ENCODE peak calls at places on chromosome 11, in nine cellular contexts. A, D, J, H, F, X, P, G and N are unnamed samples.

GRCh38 chr11:104060004-104060403 is 23.6 kb downstream of the DDI1 start:
- DNase-seq in J (no peak), A (peak; percentile 3), P (no peak), H (no peak), G (peak; percentile 10), D (no peak), X (no peak), F (no peak), N (no peak)

GRCh38 chr11:78429667-78430066 is 12.0 kb upstream of the GAB2 start:
- DNase-seq in J (no peak), F (no peak), D (peak; percentile 51), A (no peak), G (no peak), X (no peak), P (no peak), H (no peak), N (no peak)

GRCh38 chr11:103587951-103588788 is 448.3 kb upstream of the DDI1 start:
- DNase-seq in H (no peak), G (no peak), J (no peak), A (peak; percentile 12), P (no peak), F (no peak), X (no peak), D (no peak), N (no peak)

GRCh38 chr11:1039481-1040427 is 3.2 kb upstream of the MUC6 start:
- DNase-seq in G (no peak), A (no peak), P (peak; percentile 76), J (no peak), H (no peak), X (no peak), F (peak; percentile 26), D (no peak), N (no peak)

GRCh38 chr11:75836422-75836821 is 21.4 kb downstream of the UVRAG start:
- DNase-seq in G (no peak), A (no peak), X (no peak), D (no peak), J (no peak), H (no peak), F (no peak), P (no peak), N (no peak)

GRCh38 chr11:15893080-15893492 is 463.3 kb downstream of the SOX6 start:
- DNase-seq in J (peak; percentile 56), A (peak; percentile 41), F (no peak), D (no peak), G (peak; percentile 89), X (no peak), H (no peak), P (no peak), N (no peak)

GRCh38 chr11:13337986-13338436 is 60.4 kb downstream of the BMAL1 start:
- DNase-seq in D (peak; percentile 61), J (peak; percentile 66), A (no peak), G (peak; percentile 78), F (no peak), P (no peak), X (no peak), H (no peak), N (peak; percentile 34)

GRCh38 chr11:131888230-131888826 is 517.9 kb downstream of the NTM start:
- DNase-seq in X (no peak), H (no peak), J (peak; percentile 94), A (no peak), F (no peak), P (no peak), D (no peak), G (peak; percentile 96), N (no peak)

GRCh38 chr11:36333468-36333867 is 37.4 kb downstream of the PRR5L start:
- DNase-seq in F (no peak), D (no peak), G (peak; percentile 33), X (no peak), P (no peak), A (no peak), H (no peak), J (peak; percentile 31), N (no peak)

GRCh38 chr11:103661991-103662390 is 374.4 kb upstream of the DDI1 start:
- DNase-seq in J (no peak), F (no peak), P (no peak), D (no peak), G (no peak), H (no peak), A (no peak), X (no peak), N (no peak)

GRCh38 chr11:87359401-87359800 is 321.7 kb downstream of the TMEM135 start:
- DNase-seq in H (no peak), D (no peak), A (no peak), X (no peak), P (no peak), J (no peak), G (no peak), F (no peak), N (no peak)

GRCh38 chr11:92920295-92920694 is 49.2 kb upstream of the MTNR1B start:
- DNase-seq in F (no peak), A (no peak), D (no peak), X (no peak), H (no peak), G (no peak), P (no peak), J (no peak), N (no peak)

GRCh38 chr11:89498845-89499448 is 7.8 kb upstream of the NOX4 start:
- DNase-seq in F (no peak), D (peak; percentile 0), J (no peak), X (no peak), A (no peak), P (no peak), H (no peak), G (no peak), N (no peak)

GRCh38 chr11:7688238-7688826 is 15.0 kb upstream of the CYB5R2 start:
- DNase-seq in D (peak; percentile 38), A (peak; percentile 66), H (no peak), F (peak; percentile 55), J (no peak), P (no peak), G (peak; percentile 31), X (no peak), N (peak; percentile 44)

GRCh38 chr11:128488471-128488870 is 98.9 kb downstream of the ETS1 start:
- DNase-seq in A (no peak), J (peak; percentile 76), P (no peak), G (peak; percentile 98), X (no peak), H (no peak), F (no peak), D (peak; percentile 36), N (no peak)
- H3K27ac ChIP-seq in A (no peak overlapping the region), J (peak overlapping the region; percentile 53), P (no peak overlapping the region), G (peak overlapping the region; percentile 83), X (peak overlapping the region; percentile 17), H (peak overlapping the region; percentile 86), F (peak overlapping the region; percentile 58), D (peak overlapping the region; percentile 97), N (no peak overlapping the region)

GRCh38 chr11:129458756-129459535 is 83.3 kb downstream of the BARX2 start:
- DNase-seq in P (no peak), G (no peak), J (no peak), H (no peak), A (peak; percentile 54), X (no peak), D (no peak), F (no peak), N (no peak)
- H3K27ac ChIP-seq in P (no peak overlapping the region), G (no peak overlapping the region), J (no peak overlapping the region), H (no peak overlapping the region), A (peak overlapping the region; percentile 8), X (no peak overlapping the region), D (no peak overlapping the region), F (no peak overlapping the region), N (no peak overlapping the region)

GRCh38 chr11:35118906-35119305 is 20.1 kb upstream of the CD44 start:
- DNase-seq in F (no peak), A (no peak), G (no peak), H (no peak), D (no peak), J (no peak), X (no peak), P (no peak), N (no peak)
- H3K27ac ChIP-seq in F (no peak overlapping the region), A (no peak overlapping the region), G (no peak overlapping the region), H (no peak overlapping the region), D (no peak overlapping the region), J (no peak overlapping the region), X (no peak overlapping the region), P (no peak overlapping the region), N (no peak overlapping the region)

GRCh38 chr11:125431009-125431408 is 65.1 kb downstream of the FEZ1 start:
- DNase-seq in P (no peak), F (no peak), A (no peak), H (no peak), G (no peak), X (no peak), J (no peak), D (no peak), N (no peak)

GRCh38 chr11:125429174-125429707 is 66.8 kb downstream of the FEZ1 start:
- DNase-seq in X (peak; percentile 64), P (peak; percentile 59), F (peak; percentile 77), A (peak; percentile 82), D (peak; percentile 53), G (peak; percentile 55), H (peak; percentile 58), J (peak; percentile 48), N (peak; percentile 51)

GRCh38 chr11:125426818-125427528 is 69.1 kb downstream of the FEZ1 start:
- DNase-seq in P (no peak), A (no peak), H (no peak), X (no peak), G (no peak), F (no peak), J (no peak), D (no peak), N (no peak)

GRCh38 chr11:125429807-125430678 is 66.0 kb downstream of the FEZ1 start:
- DNase-seq in J (no peak), F (no peak), P (no peak), A (no peak), G (no peak), X (no peak), D (no peak), H (no peak), N (no peak)

DNA sequence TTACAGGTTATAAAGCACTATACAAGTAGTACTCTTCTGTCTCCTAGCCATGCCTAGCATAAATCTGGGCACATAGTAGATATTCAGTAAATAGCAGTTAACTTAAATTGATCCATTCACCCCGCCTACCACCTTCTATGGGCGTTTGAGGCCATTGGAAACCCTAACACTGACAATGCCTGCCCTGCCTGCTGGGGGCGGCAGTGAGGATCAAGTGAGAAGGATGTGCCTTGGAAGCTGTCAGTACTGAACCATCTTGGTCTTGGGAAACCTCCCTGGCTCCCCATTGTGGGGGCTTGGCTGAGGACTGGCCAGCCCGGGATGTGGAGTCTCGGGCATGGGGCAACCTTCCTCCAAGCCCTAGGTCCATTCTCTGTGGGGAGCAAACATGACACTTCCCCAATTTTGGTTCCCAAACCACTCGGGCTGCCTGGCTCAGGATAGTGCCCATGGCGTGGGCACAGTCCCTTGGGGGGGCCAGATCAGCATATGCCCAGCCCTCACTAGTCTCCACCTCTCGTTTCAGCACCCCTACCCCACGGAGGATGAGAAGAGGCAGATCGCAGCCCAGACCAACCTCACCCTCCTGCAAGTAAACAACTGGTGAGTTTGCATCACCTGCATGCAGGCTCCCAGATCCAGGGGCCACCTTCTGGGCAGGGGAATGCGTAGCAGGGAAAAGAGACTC is 67.4 kb downstream of the FEZ1 start:
- DNase-seq in A (no peak), F (no peak), G (no peak), J (no peak), H (no peak), D (no peak), P (no peak), X (no peak), N (no peak)
- H3K27ac ChIP-seq in A (no peak overlapping the region), F (no peak overlapping the region), G (no peak overlapping the region), J (no peak overlapping the region), H (no peak overlapping the region), D (no peak overlapping the region), P (no peak overlapping the region), X (no peak overlapping the region), N (no peak overlapping the region)

GRCh38 chr11:47995318-47995717 is 15.0 kb downstream of the PTPRJ start:
- DNase-seq in D (no peak), A (peak; percentile 43), J (no peak), F (no peak), P (no peak), H (no peak), G (no peak), X (no peak), N (no peak)
- H3K27ac ChIP-seq in D (no peak overlapping the region), A (peak overlapping the region; percentile 73), J (no peak overlapping the region), F (no peak overlapping the region), P (no peak overlapping the region), H (no peak overlapping the region), G (no peak overlapping the region), X (no peak overlapping the region), N (peak overlapping the region; percentile 97)